ENCODE peak calls at places on chromosomes 13 and 19, in nine cellular contexts. H, F, V, Z, X, P, K, R and Q are unnamed samples.

GRCh38 chr13:99185606-99186005 is 15.0 kb upstream of the UBAC2 start:
- DNase-seq in H (no peak), F (no peak), V (no peak), Z (no peak), X (no peak), P (no peak), K (no peak), R (no peak), Q (no peak)

GRCh38 chr13:91520952-91521351 is 122.5 kb downstream of the GPC5 start:
- DNase-seq in H (no peak), F (no peak), V (no peak), Z (peak), X (no peak), P (no peak), K (no peak), R (no peak), Q (no peak)

GRCh38 chr13:62337109-62337880 is 921.6 kb upstream of the PCDH20 start:
- DNase-seq in H (no peak), F (no peak), V (no peak), Z (no peak), X (no peak), P (no peak), K (no peak), R (no peak), Q (no peak)

GRCh38 chr19:16222806-16223205 is 25.1 kb downstream of the AP1M1 start:
- DNase-seq in H (no peak), F (no peak), V (no peak), Z (no peak), X (no peak), P (no peak), K (no peak), R (no peak), Q (no peak)

GRCh38 chr13:79451500-79451962 is 29.4 kb upstream of the NDFIP2 start:
- DNase-seq in H (no peak), F (peak), V (peak), Z (no peak), X (peak), P (peak), K (no peak), R (peak), Q (peak)

GRCh38 chr19:30668521-30669155 is 296.5 kb downstream of the ZNF536 start:
- DNase-seq in H (no peak), F (no peak), V (no peak), Z (no peak), X (no peak), P (no peak), K (peak), R (no peak), Q (no peak)

GRCh38 chr19:14440049-14440448 is 6.9 kb downstream of the PKN1 start:
- DNase-seq in H (no peak), F (peak), V (peak), Z (no peak), X (peak), P (no peak), K (no peak), R (no peak), Q (peak)

GRCh38 chr13:102591988-102592781 is 4.6 kb upstream of the TPP2 start:
- DNase-seq in H (peak), F (peak), V (peak), Z (peak), X (peak), P (peak), K (peak), R (peak), Q (peak)

GRCh38 chr19:54430306-54431254 is 15.3 kb downstream of the TTYH1 start:
- DNase-seq in H (no peak), F (no peak), V (no peak), Z (no peak), X (peak), P (peak), K (no peak), R (peak), Q (peak)

GRCh38 chr13:43285891-43286602 is 262.7 kb downstream of the DNAJC15 start:
- DNase-seq in H (no peak), F (no peak), V (no peak), Z (peak), X (no peak), P (peak), K (no peak), R (peak), Q (no peak)